ENCODE peak calls at places on chromosomes 2 and 18, in eight cellular contexts. J, R, F, L, O, M, D and C are unnamed samples.
A peak's percentile ranks its signal among the peaks of the same experiment; 100 is the strongest.

GRCh38 chr18:48433541-48433940 is 24.4 kb upstream of the ZBTB7C start:
- DNase-seq in J (no peak), R (no peak), F (no peak), L (no peak), O (no peak), M (no peak), D (no peak), C (no peak)

GRCh38 chr2:45460825-45461224 is 150.2 kb downstream of the SRBD1 start:
- DNase-seq in J (no peak), R (no peak), F (no peak), L (no peak), O (no peak), M (no peak), D (no peak), C (no peak)

GRCh38 chr2:235556901-235557300 is 63.1 kb downstream of the AGAP1 start:
- DNase-seq in J (no peak), R (no peak), F (no peak), L (no peak), O (no peak), M (peak; percentile 37), D (no peak), C (no peak)

GRCh38 chr2:237422309-237422708 is 8.3 kb upstream of the COL6A3 start:
- DNase-seq in J (no peak), R (no peak), F (no peak), L (no peak), O (no peak), M (no peak), D (no peak), C (no peak)

GRCh38 chr18:21141678-21142422 is 30.2 kb upstream of the ROCK1 start:
- DNase-seq in J (no peak), R (no peak), F (no peak), L (peak; percentile 49), O (no peak), M (no peak), D (no peak), C (no peak)

GRCh38 chr2:102951249-102951648 is 189.4 kb downstream of the TMEM182 start:
- DNase-seq in J (no peak), R (no peak), F (no peak), L (no peak), O (no peak), M (no peak), D (no peak), C (no peak)

GRCh38 chr2:64807417-64807816 is 153.7 kb upstream of the SERTAD2 start:
- DNase-seq in J (no peak), R (no peak), F (peak; percentile 43), L (peak; percentile 98), O (no peak), M (no peak), D (peak; percentile 84), C (no peak)

GRCh38 chr2:157326683-157327082 is 1.1 kb upstream of the ERMN start:
- DNase-seq in J (no peak), R (no peak), F (no peak), L (no peak), O (no peak), M (no peak), D (no peak), C (no peak)

GRCh38 chr2:236086971-236087465 is 81.2 kb downstream of the GBX2 start:
- DNase-seq in J (no peak), R (no peak), F (no peak), L (no peak), O (peak; percentile 73), M (peak; percentile 49), D (no peak), C (no peak)

GRCh38 chr2:71070294-71071025 is 2.0 kb downstream of the NAGK start:
- DNase-seq in J (no peak), R (no peak), F (no peak), L (peak; percentile 41), O (peak; percentile 57), M (no peak), D (peak; percentile 70), C (no peak)